ENCODE peak calls at places on chromosomes 2 and 18, in five cellular contexts. E is A549, M is RWPE2, D is lower lobe of right lung, F is transverse colon. O is an unnamed sample.
A peak's percentile ranks its signal among the peaks of the same experiment; 100 is the strongest.

GRCh38 chr2:144607899-144608477 is 88.1 kb upstream of the ZEB2 start:
- DNase-seq in E (no peak), M (no peak), D (peak; percentile 52), F (peak; percentile 18), O (no peak)

GRCh38 chr18:4430836-4431235 is 24.3 kb downstream of the DLGAP1 start:
- DNase-seq in E (no peak), M (no peak), D (no peak), F (no peak), O (no peak)

GRCh38 chr2:70936165-70936978 is 672 bp downstream of the ATP6V1B1 start:
- DNase-seq in E (no peak), M (no peak), D (no peak), F (no peak), O (no peak)

GRCh38 chr2:240569998-240570530 is 1.8 kb downstream of the RNPEPL1 start:
- DNase-seq in E (no peak), M (peak; percentile 39), D (peak; percentile 50), F (peak; percentile 34), O (no peak)

GRCh38 chr2:36329746-36330145 is 25.8 kb upstream of the CRIM1 start:
- DNase-seq in E (peak; percentile 85), M (no peak), D (no peak), F (no peak), O (no peak)

GRCh38 chr2:33177627-33178026 is 230.9 kb downstream of the LTBP1 start:
- DNase-seq in E (no peak), M (no peak), D (no peak), F (no peak), O (no peak)

GRCh38 chr2:174577967-174578589 is 19.5 kb downstream of the WIPF1 start:
- DNase-seq in E (peak; percentile 50), M (no peak), D (no peak), F (no peak), O (peak; percentile 69)

GRCh38 chr2:216059233-216059834 is 22.3 kb downstream of the PECR start:
- DNase-seq in E (peak; percentile 18), M (no peak), D (no peak), F (no peak), O (peak; percentile 10)

GRCh38 chr18:48803518-48803917 is 147.2 kb downstream of the SMAD7 start:
- DNase-seq in E (no peak), M (peak; percentile 28), D (peak; percentile 11), F (peak; percentile 6), O (no peak)

GRCh38 chr2:109350526-109350925 is 221.5 kb downstream of the SH3RF3 start:
- DNase-seq in E (no peak), M (no peak), D (no peak), F (no peak), O (no peak)

GRCh38 chr2:238562446-238562845 is 135.7 kb downstream of the ASB1 start:
- DNase-seq in E (no peak), M (no peak), D (no peak), F (no peak), O (no peak)

GRCh38 chr2:47321411-47322031 is 81.4 kb upstream of the MSH2 start:
- DNase-seq in E (no peak), M (no peak), D (peak; percentile 10), F (no peak), O (no peak)

GRCh38 chr2:10864888-10865551 is 46.7 kb upstream of the KCNF1 start:
- DNase-seq in E (no peak), M (no peak), D (no peak), F (no peak), O (peak; percentile 22)

GRCh38 chr2:171522057-171522803 is at the start of gene CYBRD1:
- DNase-seq in E (peak; percentile 78), M (peak; percentile 73), D (peak; percentile 90), F (peak; percentile 80), O (no peak)

GRCh38 chr2:151991010-151991409 is 107.8 kb downstream of the CACNB4 start:
- DNase-seq in E (no peak), M (no peak), D (no peak), F (no peak), O (no peak)

GRCh38 chr2:222733846-222734689 is 62.6 kb downstream of the MOGAT1 start:
- DNase-seq in E (no peak), M (no peak), D (no peak), F (no peak), O (no peak)

GRCh38 chr18:13376298-13376840 is 157.8 kb downstream of the LDLRAD4 start:
- DNase-seq in E (no peak), M (no peak), D (no peak), F (no peak), O (no peak)

GRCh38 chr2:29000481-29000880 is 19.4 kb downstream of the TOGARAM2 start:
- DNase-seq in E (no peak), M (peak; percentile 12), D (peak; percentile 87), F (peak; percentile 56), O (peak; percentile 35)

DNA sequence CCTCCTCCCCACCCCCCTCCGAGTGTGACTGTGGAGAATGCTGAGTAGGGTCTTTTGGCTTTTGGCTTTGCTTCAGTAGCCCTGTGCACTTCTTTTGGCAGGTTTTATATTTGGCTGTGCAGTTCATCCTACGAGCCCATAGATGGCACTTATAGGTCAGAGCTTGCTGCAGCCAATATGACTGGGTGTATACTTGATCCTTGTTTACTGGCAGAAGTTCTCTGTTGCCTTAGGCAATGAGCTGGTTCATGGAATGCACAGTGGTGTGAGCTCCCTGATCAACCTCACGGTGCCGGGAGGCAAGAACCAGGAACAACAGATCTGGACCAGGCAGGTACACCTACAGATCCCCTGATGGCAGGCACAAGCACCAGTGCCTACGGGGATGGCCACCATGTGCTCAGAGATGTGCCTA is 190.2 kb downstream of the KIAA1328 start:
- DNase-seq in E (peak; percentile 12), M (no peak), D (no peak), F (no peak), O (no peak)
- TF ChIP-seq CTCF in E (no peak), M (peak; percentile 39), D (no peak), F (peak; percentile 32), O (peak; percentile 19)

GRCh38 chr18:76546282-76546572 is 51.2 kb upstream of the ZNF516 start:
- DNase-seq in E (no peak), M (no peak), D (no peak), F (no peak), O (no peak)
- H3K4me1 ChIP-seq in E (no peaks in the 10 kb centered on the region), M (peaks cover 7% of the 10 kb centered on the region), D (peaks cover 8% of the 10 kb centered on the region), F (no peaks in the 10 kb centered on the region), O (no peaks in the 10 kb centered on the region)

GRCh38 chr2:188622898-188623297 is 331.2 kb downstream of the GULP1 start:
- DNase-seq in E (no peak), M (no peak), D (no peak), F (no peak), O (no peak)
- H3K9me3 ChIP-seq in E (no peaks in the 10 kb centered on the region), M (no peaks in the 10 kb centered on the region), D (no peaks in the 10 kb centered on the region), F (no peaks in the 10 kb centered on the region), O (no peaks in the 10 kb centered on the region)

DNA sequence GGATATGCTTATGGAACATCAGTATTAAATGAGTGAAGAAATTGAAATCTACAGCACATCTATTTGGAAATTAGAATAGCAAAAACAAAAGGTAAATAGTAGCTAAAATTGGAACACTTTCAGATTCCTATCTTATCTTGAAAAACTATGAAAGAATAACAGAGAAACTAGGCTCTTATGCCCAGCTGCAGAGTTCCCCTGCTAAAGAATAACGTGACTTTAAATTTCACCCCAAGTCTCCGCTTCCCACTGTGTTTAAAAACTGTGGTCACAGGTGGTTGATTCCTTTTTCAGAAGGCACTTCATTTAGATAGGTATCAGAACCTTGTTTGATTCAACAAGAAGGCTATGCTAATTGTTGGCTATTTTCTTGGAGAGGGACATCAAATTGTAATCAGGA is 30.1 kb downstream of the ARHGAP28 start:
- DNase-seq in E (no peak), M (no peak), D (no peak), F (no peak), O (no peak)
- TF ChIP-seq CTCF in E (no peak), M (no peak), D (no peak), F (no peak), O (no peak)

O was measured in OCI-LY7.